ENCODE peak calls at places on chromosomes 2 and 18, in ten cellular contexts. One of them, this sample, is unnamed. For H3K4me1, H3K9me3 and H3K36me3, the result is how much of the 10 kb centered on the place peaks cover.

GRCh38 chr2:20583425-20583881 is 67.4 kb downstream of the HS1BP3 start:
- DNase-seq in mucosa of descending colon: no peak
- DNase-seq in tibial nerve: no peak
- DNase-seq in small intestine: no peak
- DNase-seq in uterus: no peak
- DNase-seq in heart right ventricle: peak
- DNase-seq in spleen: peak
- DNase-seq in cardiac muscle cell: no peak
- DNase-seq in mammary epithelial cell: no peak
- DNase-seq in heart left ventricle: peak
- DNase-seq in this sample: peak

GRCh38 chr2:182077451-182078142 is 91.9 kb downstream of the PPP1R1C start:
- DNase-seq in heart left ventricle: no peak
- DNase-seq in cardiac muscle cell: peak
- DNase-seq in uterus: peak
- DNase-seq in mucosa of descending colon: peak
- DNase-seq in heart right ventricle: no peak
- DNase-seq in small intestine: peak
- DNase-seq in spleen: no peak
- DNase-seq in mammary epithelial cell: peak
- DNase-seq in tibial nerve: no peak
- DNase-seq in this sample: no peak

GRCh38 chr18:64103979-64104378 is 44.9 kb downstream of the LINC00305 start:
- DNase-seq in uterus: no peak
- DNase-seq in mucosa of descending colon: no peak
- DNase-seq in spleen: no peak
- DNase-seq in mammary epithelial cell: no peak
- DNase-seq in cardiac muscle cell: peak
- DNase-seq in small intestine: no peak
- DNase-seq in heart left ventricle: no peak
- DNase-seq in heart right ventricle: no peak
- DNase-seq in tibial nerve: no peak
- DNase-seq in this sample: no peak

GRCh38 chr2:219171231-219171651 is 1.4 kb upstream of the SLC23A3 start:
- DNase-seq in heart left ventricle: peak
- DNase-seq in heart right ventricle: no peak
- DNase-seq in small intestine: peak
- DNase-seq in uterus: peak
- DNase-seq in cardiac muscle cell: peak
- DNase-seq in tibial nerve: peak
- DNase-seq in mammary epithelial cell: peak
- DNase-seq in spleen: no peak
- DNase-seq in mucosa of descending colon: no peak
- DNase-seq in this sample: peak

GRCh38 chr2:240624950-240625621 is at the start of gene GPR35:
- DNase-seq in tibial nerve: peak
- DNase-seq in spleen: peak
- DNase-seq in small intestine: peak
- DNase-seq in uterus: peak
- DNase-seq in heart left ventricle: peak
- DNase-seq in mucosa of descending colon: peak
- DNase-seq in cardiac muscle cell: no peak
- DNase-seq in mammary epithelial cell: peak
- DNase-seq in heart right ventricle: no peak
- DNase-seq in this sample: peak

GRCh38 chr2:45651415-45652089 is at the start of gene PRKCE:
- DNase-seq in spleen: peak
- DNase-seq in mammary epithelial cell: no peak
- DNase-seq in heart left ventricle: peak
- DNase-seq in heart right ventricle: peak
- DNase-seq in cardiac muscle cell: peak
- DNase-seq in uterus: peak
- DNase-seq in mucosa of descending colon: peak
- DNase-seq in tibial nerve: peak
- DNase-seq in small intestine: peak
- DNase-seq in this sample: peak

GRCh38 chr18:63142502-63143045 is 177.0 kb downstream of the BCL2 start:
- DNase-seq in small intestine: no peak
- DNase-seq in mammary epithelial cell: no peak
- DNase-seq in uterus: no peak
- DNase-seq in heart left ventricle: no peak
- DNase-seq in spleen: no peak
- DNase-seq in cardiac muscle cell: no peak
- DNase-seq in tibial nerve: no peak
- DNase-seq in mucosa of descending colon: no peak
- DNase-seq in heart right ventricle: no peak
- DNase-seq in this sample: no peak

GRCh38 chr2:230866704-230867561 is 2.2 kb downstream of the ITM2C start:
- DNase-seq in small intestine: peak
- DNase-seq in mucosa of descending colon: peak
- DNase-seq in heart left ventricle: peak
- DNase-seq in cardiac muscle cell: no peak
- DNase-seq in uterus: no peak
- DNase-seq in tibial nerve: no peak
- DNase-seq in mammary epithelial cell: no peak
- DNase-seq in spleen: peak
- DNase-seq in heart right ventricle: no peak
- DNase-seq in this sample: no peak

DNA sequence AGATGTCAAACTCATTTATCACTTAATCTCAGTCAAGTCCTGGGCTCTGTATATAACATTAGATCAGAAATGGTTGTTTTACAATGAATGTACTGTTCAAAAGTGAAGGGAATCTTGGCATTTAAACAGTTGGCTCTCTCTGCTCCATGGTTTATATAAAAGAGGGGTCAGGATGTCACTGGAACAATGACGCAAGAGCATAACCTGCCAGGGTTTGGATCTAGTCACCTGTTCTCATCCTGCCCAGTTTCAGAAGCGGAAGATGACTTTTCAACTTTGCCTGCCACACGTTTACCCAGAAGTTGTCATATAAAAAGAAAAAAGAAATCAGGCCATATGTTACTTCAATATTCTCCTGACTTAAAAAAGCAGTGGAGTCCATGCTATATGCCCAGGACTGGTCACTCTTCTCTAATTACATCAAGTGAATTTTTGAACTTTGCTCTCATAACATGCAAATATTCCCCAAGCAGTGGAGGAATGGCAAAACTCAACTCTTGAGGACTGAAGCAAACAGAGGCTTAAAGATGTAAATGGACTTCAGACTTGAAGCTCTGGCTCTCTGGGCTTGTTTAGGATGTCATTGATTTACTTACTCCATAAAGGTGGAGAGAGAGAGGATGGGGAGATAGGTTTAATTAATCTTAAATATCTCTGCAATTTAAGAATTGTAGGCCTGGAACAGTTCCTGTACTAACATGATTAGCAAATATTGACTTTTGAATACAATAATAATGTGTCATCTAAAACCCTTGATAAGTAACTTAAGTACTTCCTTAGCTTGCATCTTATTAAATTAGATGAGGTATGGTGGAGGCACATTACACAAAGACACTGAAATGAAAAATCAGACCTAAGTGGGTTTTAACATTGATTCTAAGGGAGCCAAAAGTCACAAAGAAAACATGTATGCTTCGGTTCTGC is 58.3 kb downstream of the ETAA1 start:
- DNase-seq in heart right ventricle: no peak
- DNase-seq in spleen: no peak
- DNase-seq in mammary epithelial cell: no peak
- DNase-seq in uterus: no peak
- DNase-seq in cardiac muscle cell: no peak
- DNase-seq in heart left ventricle: no peak
- DNase-seq in small intestine: peak
- DNase-seq in tibial nerve: no peak
- DNase-seq in mucosa of descending colon: no peak
- DNase-seq in this sample: no peak
- H3K4me1 ChIP-seq in heart right ventricle: under half
- H3K4me1 ChIP-seq in spleen: under half
- H3K4me1 ChIP-seq in mammary epithelial cell: under half
- H3K4me1 ChIP-seq in uterus: under half
- H3K4me1 ChIP-seq in cardiac muscle cell: under half
- H3K4me1 ChIP-seq in heart left ventricle: under half
- H3K4me1 ChIP-seq in small intestine: under half
- H3K4me1 ChIP-seq in tibial nerve: under half
- H3K4me1 ChIP-seq in mucosa of descending colon: under half
- H3K4me1 ChIP-seq in this sample: under half

DNA sequence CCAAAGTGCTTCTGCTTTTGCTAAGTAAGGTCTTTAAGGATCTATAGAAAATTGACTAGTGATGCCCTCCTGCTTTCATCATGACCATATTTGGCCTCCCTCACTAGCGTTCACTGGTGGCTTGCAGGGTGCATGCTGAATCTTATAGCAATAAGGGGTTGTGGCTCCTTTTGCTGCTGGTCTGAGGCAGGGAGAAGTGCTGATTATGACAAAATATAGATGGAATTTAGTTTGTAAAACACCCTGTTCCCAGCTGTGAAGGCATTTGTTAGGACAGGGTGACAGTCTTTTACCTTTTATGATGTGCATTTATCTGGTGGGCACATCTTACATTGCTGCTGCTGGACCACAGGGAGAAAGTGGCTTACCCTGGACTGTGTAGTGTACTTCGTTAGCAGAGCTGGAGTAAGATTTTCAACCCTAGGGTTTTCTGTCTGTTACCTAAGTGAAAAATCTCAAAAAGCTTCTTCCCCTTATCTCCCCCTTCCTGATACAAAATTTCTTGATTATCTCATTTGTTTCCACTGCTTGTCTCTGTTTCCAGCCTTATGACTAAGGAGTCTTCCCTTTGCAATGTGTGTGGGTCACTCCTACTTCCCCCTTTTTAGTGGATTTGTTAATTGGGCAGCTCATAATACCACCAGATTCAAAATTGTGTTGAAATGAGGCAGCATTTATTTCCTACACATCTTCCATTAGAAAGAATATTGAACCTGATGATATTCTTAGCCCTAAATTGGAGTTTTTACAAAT is 21.2 kb upstream of the RPL37A start:
- DNase-seq in mucosa of descending colon: no peak
- DNase-seq in small intestine: no peak
- DNase-seq in tibial nerve: no peak
- DNase-seq in cardiac muscle cell: no peak
- DNase-seq in mammary epithelial cell: no peak
- DNase-seq in uterus: no peak
- DNase-seq in heart right ventricle: no peak
- DNase-seq in heart left ventricle: no peak
- DNase-seq in spleen: no peak
- DNase-seq in this sample: no peak
- H3K9me3 ChIP-seq in mucosa of descending colon: under half
- H3K9me3 ChIP-seq in small intestine: under half
- H3K9me3 ChIP-seq in tibial nerve: under half
- H3K9me3 ChIP-seq in cardiac muscle cell: under half
- H3K9me3 ChIP-seq in mammary epithelial cell: under half
- H3K9me3 ChIP-seq in uterus: under half
- H3K9me3 ChIP-seq in heart right ventricle: under half
- H3K9me3 ChIP-seq in heart left ventricle: under half
- H3K9me3 ChIP-seq in spleen: under half
- H3K9me3 ChIP-seq in this sample: under half

GRCh38 chr2:100006516-100006915 is 135.9 kb downstream of the AFF3 start:
- DNase-seq in tibial nerve: no peak
- DNase-seq in mucosa of descending colon: no peak
- DNase-seq in heart right ventricle: no peak
- DNase-seq in mammary epithelial cell: no peak
- DNase-seq in uterus: no peak
- DNase-seq in cardiac muscle cell: no peak
- DNase-seq in small intestine: no peak
- DNase-seq in spleen: no peak
- DNase-seq in heart left ventricle: no peak
- DNase-seq in this sample: no peak

GRCh38 chr2:100000915-100001707 is 141.3 kb downstream of the AFF3 start:
- DNase-seq in heart right ventricle: no peak
- DNase-seq in mammary epithelial cell: no peak
- DNase-seq in cardiac muscle cell: no peak
- DNase-seq in small intestine: no peak
- DNase-seq in heart left ventricle: no peak
- DNase-seq in mucosa of descending colon: no peak
- DNase-seq in uterus: no peak
- DNase-seq in tibial nerve: no peak
- DNase-seq in spleen: no peak
- DNase-seq in this sample: no peak

GRCh38 chr2:100008960-100009359 is 133.4 kb downstream of the AFF3 start:
- DNase-seq in small intestine: no peak
- DNase-seq in spleen: no peak
- DNase-seq in tibial nerve: no peak
- DNase-seq in uterus: no peak
- DNase-seq in mucosa of descending colon: no peak
- DNase-seq in mammary epithelial cell: no peak
- DNase-seq in cardiac muscle cell: peak
- DNase-seq in heart right ventricle: no peak
- DNase-seq in heart left ventricle: no peak
- DNase-seq in this sample: no peak

GRCh38 chr2:100004959-100005387 is 137.4 kb downstream of the AFF3 start:
- DNase-seq in small intestine: no peak
- DNase-seq in uterus: no peak
- DNase-seq in cardiac muscle cell: no peak
- DNase-seq in heart right ventricle: no peak
- DNase-seq in tibial nerve: no peak
- DNase-seq in mammary epithelial cell: no peak
- DNase-seq in mucosa of descending colon: no peak
- DNase-seq in spleen: no peak
- DNase-seq in heart left ventricle: no peak
- DNase-seq in this sample: no peak

DNA sequence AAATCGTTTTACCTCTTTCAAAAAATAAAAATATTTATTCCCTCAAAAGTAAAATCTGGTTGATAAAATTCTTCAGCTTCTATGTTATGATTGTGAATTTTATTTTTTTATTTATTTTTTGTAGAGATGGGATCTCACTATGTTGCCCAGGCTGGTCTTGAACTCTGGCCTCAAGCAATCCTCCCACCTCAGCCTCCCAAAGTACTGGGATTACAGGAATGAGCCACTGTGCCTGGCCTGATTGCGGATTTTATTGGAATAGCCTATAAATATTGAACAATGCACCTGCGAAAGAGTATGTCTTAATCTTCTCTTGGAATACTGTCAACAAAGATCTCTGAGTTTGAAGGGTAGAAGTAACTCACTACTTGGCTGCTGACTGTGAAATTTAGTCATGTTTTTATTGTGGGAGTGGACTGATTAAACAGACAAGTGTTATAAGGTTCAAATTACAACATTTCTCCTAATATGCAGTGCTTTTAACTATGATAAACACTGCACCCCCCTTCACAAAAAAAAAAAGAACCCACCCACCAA is 138.0 kb downstream of the AFF3 start:
- DNase-seq in small intestine: no peak
- DNase-seq in heart right ventricle: no peak
- DNase-seq in mammary epithelial cell: no peak
- DNase-seq in tibial nerve: no peak
- DNase-seq in mucosa of descending colon: no peak
- DNase-seq in uterus: no peak
- DNase-seq in heart left ventricle: no peak
- DNase-seq in cardiac muscle cell: no peak
- DNase-seq in spleen: no peak
- DNase-seq in this sample: no peak
- H3K36me3 ChIP-seq in small intestine: under half
- H3K36me3 ChIP-seq in heart right ventricle: under half
- H3K36me3 ChIP-seq in mammary epithelial cell: under half
- H3K36me3 ChIP-seq in tibial nerve: under half
- H3K36me3 ChIP-seq in mucosa of descending colon: under half
- H3K36me3 ChIP-seq in uterus: under half
- H3K36me3 ChIP-seq in heart left ventricle: under half
- H3K36me3 ChIP-seq in cardiac muscle cell: under half
- H3K36me3 ChIP-seq in spleen: under half
- H3K36me3 ChIP-seq in this sample: under half

DNA sequence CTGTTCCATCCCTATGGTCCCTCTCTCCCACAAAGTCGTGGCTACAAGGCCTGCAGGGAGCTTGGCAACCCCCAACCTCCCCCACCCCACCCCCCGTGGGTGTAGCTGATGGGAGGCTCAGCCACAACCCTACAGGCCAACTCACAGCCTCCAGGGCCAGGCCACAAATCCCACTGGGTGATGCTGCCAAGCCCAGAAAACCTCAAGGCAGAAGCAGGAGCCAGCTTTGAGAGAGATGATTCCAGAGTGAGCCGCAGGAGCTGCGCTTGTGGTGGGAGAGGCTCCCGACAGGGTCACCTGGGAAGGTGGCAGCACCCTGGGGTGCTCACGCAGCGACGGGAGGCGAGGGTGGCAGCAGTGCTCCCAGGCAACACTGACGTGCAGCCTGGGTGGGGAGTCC is 44.8 kb downstream of the ADCY3 start:
- DNase-seq in cardiac muscle cell: no peak
- DNase-seq in tibial nerve: no peak
- DNase-seq in mammary epithelial cell: no peak
- DNase-seq in uterus: no peak
- DNase-seq in heart left ventricle: no peak
- DNase-seq in heart right ventricle: no peak
- DNase-seq in spleen: no peak
- DNase-seq in small intestine: no peak
- DNase-seq in mucosa of descending colon: no peak
- DNase-seq in this sample: no peak
- H3K4me1 ChIP-seq in cardiac muscle cell: under half
- H3K4me1 ChIP-seq in tibial nerve: under half
- H3K4me1 ChIP-seq in mammary epithelial cell: under half
- H3K4me1 ChIP-seq in uterus: under half
- H3K4me1 ChIP-seq in heart left ventricle: under half
- H3K4me1 ChIP-seq in heart right ventricle: under half
- H3K4me1 ChIP-seq in spleen: under half
- H3K4me1 ChIP-seq in small intestine: under half
- H3K4me1 ChIP-seq in mucosa of descending colon: under half
- H3K4me1 ChIP-seq in this sample: under half